ENCODE peak calls at places on chromosome 3, in seven cellular contexts. One of them, this sample, is unnamed.

GRCh38 chr3:62793961-62794360 is 81.3 kb downstream of the CADPS start:
- DNase-seq in NCI-H2081: no peak
- DNase-seq in uterus: no peak
- DNase-seq in H7: no peak
- DNase-seq in stimulated activated CD8-positive, alpha-beta memory T cell treated with anti-CD3 and anti-CD28 coated beads, Interleukin-15, amount 100 ng/mL, for 24 hours: no peak
- DNase-seq in epithelial cell of esophagus: no peak
- DNase-seq in HepG2: no peak
- DNase-seq in this sample: no peak

GRCh38 chr3:53513556-53514190 is 19.3 kb downstream of the CACNA1D start:
- DNase-seq in NCI-H2081: no peak
- DNase-seq in uterus: no peak
- DNase-seq in H7: no peak
- DNase-seq in stimulated activated CD8-positive, alpha-beta memory T cell treated with anti-CD3 and anti-CD28 coated beads, Interleukin-15, amount 100 ng/mL, for 24 hours: no peak
- DNase-seq in epithelial cell of esophagus: peak
- DNase-seq in HepG2: peak
- DNase-seq in this sample: no peak

GRCh38 chr3:189222927-189223706 is 51.3 kb downstream of the TPRG1 start:
- DNase-seq in NCI-H2081: no peak
- DNase-seq in uterus: no peak
- DNase-seq in H7: no peak
- DNase-seq in stimulated activated CD8-positive, alpha-beta memory T cell treated with anti-CD3 and anti-CD28 coated beads, Interleukin-15, amount 100 ng/mL, for 24 hours: no peak
- DNase-seq in epithelial cell of esophagus: peak
- DNase-seq in HepG2: no peak
- DNase-seq in this sample: no peak

GRCh38 chr3:149460123-149460522 is 14.4 kb upstream of the TM4SF4 start:
- DNase-seq in NCI-H2081: no peak
- DNase-seq in uterus: peak
- DNase-seq in H7: no peak
- DNase-seq in stimulated activated CD8-positive, alpha-beta memory T cell treated with anti-CD3 and anti-CD28 coated beads, Interleukin-15, amount 100 ng/mL, for 24 hours: no peak
- DNase-seq in epithelial cell of esophagus: no peak
- DNase-seq in HepG2: no peak
- DNase-seq in this sample: no peak

GRCh38 chr3:37993811-37994638 is 3.4 kb downstream of the VILL start:
- DNase-seq in NCI-H2081: no peak
- DNase-seq in uterus: peak
- DNase-seq in H7: peak
- DNase-seq in stimulated activated CD8-positive, alpha-beta memory T cell treated with anti-CD3 and anti-CD28 coated beads, Interleukin-15, amount 100 ng/mL, for 24 hours: peak
- DNase-seq in epithelial cell of esophagus: peak
- DNase-seq in HepG2: no peak
- DNase-seq in this sample: peak

GRCh38 chr3:9071982-9072666 is 108.9 kb upstream of the RAD18 start:
- DNase-seq in NCI-H2081: no peak
- DNase-seq in uterus: no peak
- DNase-seq in H7: no peak
- DNase-seq in stimulated activated CD8-positive, alpha-beta memory T cell treated with anti-CD3 and anti-CD28 coated beads, Interleukin-15, amount 100 ng/mL, for 24 hours: no peak
- DNase-seq in epithelial cell of esophagus: peak
- DNase-seq in HepG2: no peak
- DNase-seq in this sample: no peak

GRCh38 chr3:197466586-197467399 is 89.0 kb downstream of the BDH1 start:
- DNase-seq in NCI-H2081: no peak
- DNase-seq in uterus: no peak
- DNase-seq in H7: no peak
- DNase-seq in stimulated activated CD8-positive, alpha-beta memory T cell treated with anti-CD3 and anti-CD28 coated beads, Interleukin-15, amount 100 ng/mL, for 24 hours: no peak
- DNase-seq in epithelial cell of esophagus: peak
- DNase-seq in HepG2: no peak
- DNase-seq in this sample: no peak

GRCh38 chr3:66836363-66837152 is 161.5 kb upstream of the KBTBD8 start:
- DNase-seq in NCI-H2081: no peak
- DNase-seq in uterus: no peak
- DNase-seq in H7: no peak
- DNase-seq in stimulated activated CD8-positive, alpha-beta memory T cell treated with anti-CD3 and anti-CD28 coated beads, Interleukin-15, amount 100 ng/mL, for 24 hours: no peak
- DNase-seq in epithelial cell of esophagus: peak
- DNase-seq in HepG2: peak
- DNase-seq in this sample: no peak

GRCh38 chr3:53940651-53941050 is 49.0 kb upstream of the SELENOK start:
- DNase-seq in NCI-H2081: no peak
- DNase-seq in uterus: no peak
- DNase-seq in H7: no peak
- DNase-seq in stimulated activated CD8-positive, alpha-beta memory T cell treated with anti-CD3 and anti-CD28 coated beads, Interleukin-15, amount 100 ng/mL, for 24 hours: no peak
- DNase-seq in epithelial cell of esophagus: no peak
- DNase-seq in HepG2: no peak
- DNase-seq in this sample: no peak

GRCh38 chr3:188829577-188829976 is 342.2 kb upstream of the TPRG1 start:
- DNase-seq in NCI-H2081: no peak
- DNase-seq in uterus: no peak
- DNase-seq in H7: no peak
- DNase-seq in stimulated activated CD8-positive, alpha-beta memory T cell treated with anti-CD3 and anti-CD28 coated beads, Interleukin-15, amount 100 ng/mL, for 24 hours: no peak
- DNase-seq in epithelial cell of esophagus: no peak
- DNase-seq in HepG2: no peak
- DNase-seq in this sample: no peak

GRCh38 chr3:31343075-31343474 is 189.7 kb upstream of the STT3B start:
- DNase-seq in NCI-H2081: no peak
- DNase-seq in uterus: no peak
- DNase-seq in H7: no peak
- DNase-seq in stimulated activated CD8-positive, alpha-beta memory T cell treated with anti-CD3 and anti-CD28 coated beads, Interleukin-15, amount 100 ng/mL, for 24 hours: no peak
- DNase-seq in epithelial cell of esophagus: no peak
- DNase-seq in HepG2: no peak
- DNase-seq in this sample: no peak

GRCh38 chr3:97872209-97873042 is 50.6 kb downstream of the CRYBG3 start:
- DNase-seq in NCI-H2081: no peak
- DNase-seq in uterus: peak
- DNase-seq in H7: no peak
- DNase-seq in stimulated activated CD8-positive, alpha-beta memory T cell treated with anti-CD3 and anti-CD28 coated beads, Interleukin-15, amount 100 ng/mL, for 24 hours: no peak
- DNase-seq in epithelial cell of esophagus: peak
- DNase-seq in HepG2: no peak
- DNase-seq in this sample: no peak

GRCh38 chr3:63029326-63029725 is 154.1 kb upstream of the CADPS start:
- DNase-seq in NCI-H2081: no peak
- DNase-seq in uterus: no peak
- DNase-seq in H7: no peak
- DNase-seq in stimulated activated CD8-positive, alpha-beta memory T cell treated with anti-CD3 and anti-CD28 coated beads, Interleukin-15, amount 100 ng/mL, for 24 hours: no peak
- DNase-seq in epithelial cell of esophagus: peak
- DNase-seq in HepG2: no peak
- DNase-seq in this sample: no peak

GRCh38 chr3:169575381-169575780 is 88.1 kb downstream of the MECOM start:
- DNase-seq in NCI-H2081: peak
- DNase-seq in uterus: no peak
- DNase-seq in H7: no peak
- DNase-seq in stimulated activated CD8-positive, alpha-beta memory T cell treated with anti-CD3 and anti-CD28 coated beads, Interleukin-15, amount 100 ng/mL, for 24 hours: no peak
- DNase-seq in epithelial cell of esophagus: peak
- DNase-seq in HepG2: no peak
- DNase-seq in this sample: peak

GRCh38 chr3:64502284-64502683 is 185.5 kb downstream of the ADAMTS9 start:
- DNase-seq in NCI-H2081: no peak
- DNase-seq in uterus: no peak
- DNase-seq in H7: no peak
- DNase-seq in stimulated activated CD8-positive, alpha-beta memory T cell treated with anti-CD3 and anti-CD28 coated beads, Interleukin-15, amount 100 ng/mL, for 24 hours: no peak
- DNase-seq in epithelial cell of esophagus: no peak
- DNase-seq in HepG2: no peak
- DNase-seq in this sample: no peak

This sample was measured in left cardiac atrium.